ENCODE peak calls at places on chromosomes 16 and 17, in nine cellular contexts. R is heart right ventricle, P is HEK293T, H is islet precursor cell, M is HS-5, F is omental fat pad, D is cardiac muscle cell, N is M059J, A is fibroblast of pulmonary artery. Y is an unnamed sample.

GRCh38 chr16:16028311-16028999 is 79.0 kb downstream of the ABCC1 start:
- DNase-seq in F (no peak), H (no peak), M (no peak), R (no peak), P (no peak), N (no peak), D (no peak), A (no peak), Y (no peak)

GRCh38 chr17:38748329-38749221 is at the start of gene PCGF2:
- DNase-seq in R (peak; percentile 96), P (peak; percentile 70), N (peak; percentile 88), D (peak; percentile 95), A (peak; percentile 92), F (peak; percentile 90), M (peak; percentile 52), H (peak; percentile 98), Y (peak; percentile 98)

GRCh38 chr16:280552-280951 is at the start of gene ARHGDIG:
- DNase-seq in R (no peak), P (peak; percentile 54), F (no peak), M (no peak), A (no peak), D (peak; percentile 57), H (no peak), N (no peak), Y (no peak)

GRCh38 chr17:1229891-1230571 is 40.2 kb upstream of the BHLHA9 start:
- DNase-seq in R (no peak), M (no peak), A (no peak), N (no peak), F (no peak), H (no peak), D (no peak), P (no peak), Y (no peak)

GRCh38 chr16:75029854-75030253 is 31.0 kb downstream of the ZNRF1 start:
- DNase-seq in D (no peak), M (peak; percentile 78), F (no peak), N (peak; percentile 81), P (no peak), A (peak; percentile 43), H (no peak), R (no peak), Y (no peak)

GRCh38 chr16:46900464-46901235 is 16.5 kb downstream of the GPT2 start:
- DNase-seq in F (no peak), D (no peak), N (no peak), R (no peak), M (no peak), H (no peak), A (no peak), P (no peak), Y (no peak)

GRCh38 chr17:39757931-39758873 is 20.5 kb downstream of the GRB7 start:
- DNase-seq in P (no peak), R (no peak), M (no peak), H (peak; percentile 68), N (peak; percentile 39), F (no peak), A (no peak), D (no peak), Y (no peak)

GRCh38 chr16:35399133-35399532 is 1939.7 kb downstream of the TP53TG3F start:
- DNase-seq in H (no peak), F (no peak), D (no peak), R (no peak), M (no peak), N (no peak), A (no peak), P (no peak), Y (no peak)

GRCh38 chr17:50359998-50360461 is 13.0 kb downstream of the MRPL27 start:
- DNase-seq in M (no peak), H (peak; percentile 53), R (no peak), P (no peak), A (no peak), N (no peak), F (no peak), D (no peak), Y (no peak)

GRCh38 chr17:57366558-57367351 is 110.4 kb downstream of the MSI2 start:
- DNase-seq in H (no peak), D (no peak), R (no peak), M (no peak), N (no peak), A (peak; percentile 23), P (no peak), F (no peak), Y (no peak)

GRCh38 chr16:17544785-17545184 is 74.0 kb upstream of the XYLT1 start:
- DNase-seq in F (no peak), N (no peak), D (no peak), R (no peak), H (no peak), P (peak; percentile 12), A (no peak), M (no peak), Y (no peak)

GRCh38 chr17:66791337-66791736 is 43.6 kb upstream of the CACNG5 start:
- DNase-seq in H (no peak), M (no peak), A (no peak), P (no peak), F (no peak), R (no peak), D (no peak), N (no peak), Y (no peak)

GRCh38 chr17:8188408-8188839 is 1.6 kb downstream of the BORCS6 start:
- DNase-seq in R (no peak), M (no peak), H (peak; percentile 70), N (no peak), A (no peak), D (no peak), P (no peak), F (no peak), Y (no peak)

GRCh38 chr17:66492500-66493123 is 190.2 kb downstream of the PRKCA start:
- DNase-seq in R (no peak), N (no peak), H (no peak), A (peak; percentile 31), F (no peak), P (no peak), D (no peak), M (no peak), Y (no peak)

GRCh38 chr17:40962059-40962561 is 4.6 kb downstream of the KRT39 start:
- DNase-seq in H (no peak), M (no peak), N (no peak), D (no peak), R (no peak), A (no peak), F (no peak), P (no peak), Y (no peak)

GRCh38 chr17:40373324-40373723 is 8.8 kb upstream of the GJD3 start:
- DNase-seq in D (no peak), R (no peak), A (peak; percentile 89), M (no peak), F (no peak), H (no peak), P (no peak), N (peak; percentile 46), Y (no peak)

GRCh38 chr17:73371285-73371684 is 59.5 kb upstream of the CDC42EP4 start:
- DNase-seq in H (no peak), P (no peak), M (peak; percentile 61), R (no peak), D (no peak), N (peak; percentile 81), A (peak; percentile 73), F (no peak), Y (no peak)

GRCh38 chr16:67845291-67846062 is 1.3 kb upstream of the NUTF2 start:
- DNase-seq in F (no peak), D (no peak), A (no peak), M (no peak), R (no peak), P (no peak), N (no peak), H (no peak), Y (no peak)

GRCh38 chr17:15479697-15480096 is 12.3 kb upstream of the CDRT4 start:
- DNase-seq in M (no peak), A (peak; percentile 60), F (no peak), H (peak; percentile 37), N (peak; percentile 71), D (no peak), P (no peak), R (no peak), Y (no peak)

GRCh38 chr16:4114257-4115208 is 1.7 kb downstream of the ADCY9 start:
- DNase-seq in R (peak; percentile 16), M (no peak), P (no peak), D (no peak), F (no peak), H (no peak), A (no peak), N (peak; percentile 12), Y (peak; percentile 60)

GRCh38 chr17:81471804-81472456 is 40.7 kb downstream of the ACTG1 start:
- DNase-seq in F (no peak), D (peak; percentile 32), M (peak; percentile 90), P (peak; percentile 98), H (no peak), N (peak; percentile 95), R (no peak), A (peak; percentile 39), Y (no peak)

GRCh38 chr16:84700518-84701277 is 898 bp downstream of the USP10 start:
- DNase-seq in D (peak; percentile 35), P (no peak), M (no peak), H (no peak), N (peak; percentile 55), F (no peak), A (peak; percentile 30), R (peak; percentile 7), Y (no peak)

GRCh38 chr17:65684631-65685030 is 123.2 kb upstream of the AXIN2 start:
- DNase-seq in R (no peak), M (no peak), F (no peak), N (peak; percentile 8), D (no peak), P (no peak), A (peak; percentile 49), H (no peak), Y (no peak)

GRCh38 chr16:80200079-80200478 is 340.7 kb upstream of the DYNLRB2 start:
- DNase-seq in H (no peak), P (no peak), D (no peak), N (no peak), A (no peak), R (no peak), M (no peak), F (no peak), Y (no peak)

GRCh38 chr16:70694517-70695218 is 8.8 kb upstream of the MTSS2 start:
- DNase-seq in N (peak; percentile 60), D (no peak), M (no peak), H (no peak), A (no peak), R (no peak), P (no peak), F (no peak), Y (no peak)